ENCODE peak calls at places on chromosome 3, in five cellular contexts. K is neural progenitor cell, B is fibroblast of lung, U is MM.1S, Y is HCT116. J is an unnamed sample. For H4K20me1, the result is how much of the 10 kb centered on the place peaks cover.

GRCh38 chr3:58529516-58530353 is 7.3 kb downstream of the ACOX2 start:
- DNase-seq in U (no peak), B (no peak), K (peak), Y (peak), J (no peak)

GRCh38 chr3:193831495-193832455 is 238.8 kb downstream of the OPA1 start:
- DNase-seq in K (no peak), Y (no peak), U (peak), B (no peak), J (peak)

GRCh38 chr3:71684752-71685151 is 40.5 kb downstream of the EIF4E3 start:
- DNase-seq in U (no peak), B (peak), K (no peak), Y (no peak), J (no peak)

GRCh38 chr3:164903820-164904451 is 174.4 kb downstream of the SI start:
- DNase-seq in B (no peak), K (no peak), Y (no peak), U (no peak), J (no peak)

GRCh38 chr3:52809821-52810377 is 15.3 kb downstream of the ITIH3 start:
- DNase-seq in B (no peak), Y (no peak), K (no peak), U (no peak), J (no peak)

GRCh38 chr3:120095226-120096165 is 1.2 kb upstream of the GSK3B start:
- DNase-seq in B (peak), K (peak), Y (peak), U (peak), J (peak)

GRCh38 chr3:94336076-94336741 is 273.3 kb downstream of the NSUN3 start:
- DNase-seq in U (peak), K (peak), Y (peak), B (peak), J (no peak)

GRCh38 chr3:174957581-174958001 is 98.5 kb downstream of the NAALADL2 start:
- DNase-seq in B (peak), K (no peak), U (no peak), Y (no peak), J (no peak)

GRCh38 chr3:187773963-187774789 is 28.9 kb upstream of the BCL6 start:
- DNase-seq in K (no peak), U (no peak), B (no peak), Y (no peak), J (no peak)

GRCh38 chr3:32840086-32840841 is 22.5 kb downstream of the TRIM71 start:
- DNase-seq in K (peak), U (no peak), B (no peak), Y (no peak), J (no peak)

GRCh38 chr3:196684548-196685407 is 27.3 kb downstream of the CEP19 start:
- DNase-seq in B (peak), K (peak), U (peak), Y (peak), J (peak)

GRCh38 chr3:98657429-98657828 is 64.0 kb upstream of the CPOX start:
- DNase-seq in B (no peak), K (peak), U (peak), Y (peak), J (peak)

GRCh38 chr3:49673131-49673714 is 928 bp upstream of the APEH start:
- DNase-seq in U (peak), K (peak), Y (peak), B (no peak), J (peak)

DNA sequence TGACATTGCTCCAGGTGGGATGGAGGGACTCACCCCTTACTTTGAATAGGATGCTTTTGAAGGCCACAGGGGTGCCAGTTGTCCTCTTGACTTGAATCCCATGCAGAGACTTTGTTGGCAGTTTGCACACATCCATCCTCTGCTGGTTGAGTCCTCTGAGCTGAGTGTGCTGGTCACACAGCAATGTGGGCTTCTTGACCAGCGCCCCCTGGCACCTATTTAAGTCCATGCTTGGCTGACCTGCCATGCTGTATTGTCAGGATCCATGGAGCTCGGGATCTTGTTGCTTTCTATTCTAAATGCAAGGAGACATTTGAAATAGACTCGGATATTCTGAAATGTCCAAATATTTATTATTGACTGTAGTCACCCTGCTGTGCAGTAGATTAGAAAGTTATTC is 19.8 kb downstream of the RAB7A start:
- DNase-seq in B (no peak), Y (no peak), K (no peak), U (no peak), J (no peak)
- TF ChIP-seq CTCF in B (no peak), Y (no peak), K (peak), U (no peak), J (no peak)

DNA sequence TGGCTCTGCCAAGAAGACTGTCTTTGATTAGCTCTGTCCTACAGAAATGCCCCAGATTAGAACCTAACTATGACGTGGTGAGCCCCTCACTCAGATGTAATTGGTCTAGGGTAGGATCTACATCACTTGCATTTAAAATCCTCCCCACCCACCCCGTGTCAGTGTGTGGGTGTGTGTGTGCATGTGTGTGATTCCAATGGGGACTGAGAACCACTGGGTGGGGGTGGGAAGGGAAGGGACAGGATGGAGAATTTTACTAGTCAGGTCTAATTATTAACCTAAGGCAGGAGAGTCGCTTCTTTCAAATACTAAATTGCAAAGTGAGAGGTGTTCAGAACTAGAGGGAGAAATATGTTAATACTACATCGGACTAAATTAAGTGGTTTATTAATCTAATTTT is 91.7 kb downstream of the TBL1XR1 start:
- DNase-seq in K (no peak), B (no peak), U (no peak), Y (no peak), J (no peak)
- H4K20me1 ChIP-seq in K (half or more), B (under half), U (half or more), Y (under half), J (half or more)

DNA sequence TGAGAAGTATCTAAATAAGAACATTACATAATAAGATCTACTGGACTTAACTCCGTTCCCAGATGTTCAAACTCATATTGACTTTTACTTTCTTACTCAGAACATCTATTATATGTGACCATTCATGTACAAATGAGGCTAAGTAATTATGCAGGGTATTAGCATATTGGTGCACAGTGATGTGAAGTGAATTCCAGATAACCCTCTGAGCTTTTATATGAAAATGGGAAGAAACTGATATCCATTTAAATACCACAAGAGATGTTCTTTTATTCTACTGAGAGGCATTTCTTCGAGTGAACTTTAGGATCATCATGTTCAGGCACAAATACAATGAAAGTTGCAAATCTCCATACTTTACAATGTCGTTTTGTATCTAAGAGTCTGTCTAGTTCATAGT is 135.7 kb downstream of the ZPLD1 start:
- DNase-seq in B (no peak), Y (no peak), U (no peak), K (no peak), J (no peak)
- TF ChIP-seq EZH2 in B (no peak), Y (no peak), U (no peak), K (no peak), J (no peak)

GRCh38 chr3:170764017-170764416 is 106.0 kb downstream of the RPL22L1 start:
- DNase-seq in B (no peak), U (no peak), Y (no peak), K (no peak), J (no peak)
- TF ChIP-seq CTCF in B (no peak), U (no peak), Y (no peak), K (no peak), J (no peak)

GRCh38 chr3:139954146-139954545 is 19.2 kb downstream of the CLSTN2 start:
- DNase-seq in U (no peak), K (no peak), Y (no peak), B (no peak), J (no peak)
- H4K20me1 ChIP-seq in U (under half), K (under half), Y (under half), B (under half), J (under half)

GRCh38 chr3:10972359-10972758 is 20.2 kb upstream of the SLC6A1 start:
- DNase-seq in Y (no peak), K (no peak), U (no peak), B (no peak), J (no peak)
- TF ChIP-seq EZH2 in Y (no peak), K (no peak), U (no peak), B (no peak), J (no peak)

DNA sequence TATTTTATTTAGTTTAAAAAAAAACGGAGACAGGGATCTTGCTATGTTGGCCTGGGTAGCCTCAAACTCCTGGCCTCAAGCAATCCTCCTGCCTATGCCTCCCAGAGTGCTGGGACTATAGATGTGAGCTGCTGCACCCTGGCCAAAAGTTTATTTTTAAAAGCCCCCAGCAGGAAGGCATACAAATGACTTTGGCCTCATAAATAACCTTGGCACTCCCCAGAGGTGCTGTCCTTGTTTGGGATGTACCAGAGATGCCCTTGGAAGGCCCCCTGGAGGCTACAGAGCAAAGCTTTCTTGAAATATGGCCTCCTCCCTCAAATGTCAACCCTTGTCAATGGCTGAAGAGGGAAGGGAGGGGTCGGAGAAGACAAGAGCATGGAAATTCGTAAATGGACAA is 14.0 kb upstream of the RTP3 start:
- DNase-seq in B (no peak), U (no peak), K (no peak), Y (no peak), J (no peak)
- TF ChIP-seq CTCF in B (no peak), U (no peak), K (no peak), Y (no peak), J (no peak)

J was measured in PC-9.